ENCODE peak calls at places on chromosome 10, in six cellular contexts. D is GM23338, B is Karpas-422, W is DND-41, X is SK-N-SH, H is neural progenitor cell. V is an unnamed sample.
A peak's percentile ranks its signal among the peaks of the same experiment; 100 is the strongest.

GRCh38 chr10:124149681-124150080 is 56.3 kb upstream of the CHST15 start:
- DNase-seq in D (no peak), W (peak; percentile 90), B (no peak), X (peak; percentile 41), H (peak; percentile 59), V (no peak)

GRCh38 chr10:43338117-43338516 is 33.3 kb upstream of the FXYD4 start:
- DNase-seq in X (peak; percentile 19), W (no peak), D (peak; percentile 54), H (no peak), B (no peak), V (no peak)

GRCh38 chr10:132112611-132113010 is 46.9 kb downstream of the JAKMIP3 start:
- DNase-seq in B (no peak), W (no peak), H (no peak), X (no peak), D (no peak), V (no peak)

GRCh38 chr10:65340340-65340739 is 1585.5 kb upstream of the LRRTM3 start:
- DNase-seq in D (no peak), W (no peak), B (no peak), X (no peak), H (no peak), V (no peak)

GRCh38 chr10:69497611-69498390 is 46.5 kb downstream of the TSPAN15 start:
- DNase-seq in W (no peak), D (no peak), B (no peak), H (no peak), X (no peak), V (no peak)

GRCh38 chr10:114694735-114695134 is 36.7 kb upstream of the ABLIM1 start:
- DNase-seq in W (no peak), D (peak; percentile 87), H (peak; percentile 71), X (peak; percentile 41), B (peak; percentile 85), V (no peak)

GRCh38 chr10:10977231-10977956 is 40.3 kb upstream of the CELF2 start:
- DNase-seq in W (no peak), H (no peak), D (no peak), B (no peak), X (no peak), V (no peak)

GRCh38 chr10:308572-309085 is 173.4 kb downstream of the ZMYND11 start:
- DNase-seq in H (no peak), B (no peak), W (no peak), D (no peak), X (no peak), V (no peak)

GRCh38 chr10:17838080-17838634 is 29.0 kb downstream of the MRC1 start:
- DNase-seq in W (no peak), B (no peak), H (no peak), D (no peak), X (peak; percentile 21), V (no peak)

GRCh38 chr10:24344279-24344678 is 135.3 kb downstream of the KIAA1217 start:
- DNase-seq in D (no peak), B (no peak), W (peak; percentile 34), H (no peak), X (peak; percentile 8), V (peak; percentile 93)

GRCh38 chr10:77490915-77491314 is 146.7 kb downstream of the KCNMA1 start:
- DNase-seq in D (no peak), W (no peak), H (no peak), B (no peak), X (no peak), V (no peak)

GRCh38 chr10:62062752-62063512 is 161.4 kb downstream of the ARID5B start:
- DNase-seq in X (no peak), W (no peak), B (no peak), H (no peak), D (no peak), V (no peak)

GRCh38 chr10:110311357-110311949 is 6.7 kb upstream of the SMNDC1 start:
- DNase-seq in B (peak; percentile 83), X (peak; percentile 64), W (peak; percentile 40), H (peak; percentile 82), D (peak; percentile 87), V (peak; percentile 47)

GRCh38 chr10:65570143-65571010 is 1355.5 kb upstream of the LRRTM3 start:
- DNase-seq in B (no peak), D (peak; percentile 87), W (no peak), X (peak; percentile 51), H (peak; percentile 78), V (peak; percentile 71)

GRCh38 chr10:46546591-46547330 is 9.7 kb downstream of the GPRIN2 start:
- DNase-seq in B (no peak), W (peak; percentile 4), D (no peak), X (no peak), H (no peak), V (no peak)

GRCh38 chr10:34111179-34111578 is 703.9 kb downstream of the PARD3 start:
- DNase-seq in D (no peak), H (no peak), B (no peak), W (no peak), X (no peak), V (no peak)

GRCh38 chr10:3482200-3482993 is 302.6 kb downstream of the KLF6 start:
- DNase-seq in X (no peak), H (peak; percentile 85), D (peak; percentile 50), B (peak; percentile 44), W (peak; percentile 64), V (peak; percentile 72)

GRCh38 chr10:28326516-28327493 is 23.9 kb upstream of the MPP7 start:
- DNase-seq in D (peak; percentile 60), W (no peak), B (no peak), H (no peak), X (no peak), V (no peak)

GRCh38 chr10:87935290-87936141 is 72.1 kb downstream of the PTEN start:
- DNase-seq in W (no peak), B (no peak), X (no peak), H (no peak), D (no peak), V (no peak)

GRCh38 chr10:123583639-123584418 is 82.3 kb upstream of the GPR26 start:
- DNase-seq in W (no peak), B (peak; percentile 45), X (peak; percentile 79), D (peak; percentile 97), H (peak; percentile 92), V (peak; percentile 36)

GRCh38 chr10:76618171-76618570 is 1019.4 kb downstream of the KCNMA1 start:
- DNase-seq in H (no peak), W (no peak), X (no peak), D (no peak), B (no peak), V (no peak)

GRCh38 chr10:76981251-76981650 is 656.4 kb downstream of the KCNMA1 start:
- DNase-seq in H (no peak), D (no peak), B (no peak), W (no peak), X (no peak), V (no peak)

GRCh38 chr10:70459061-70459770 is 17.7 kb upstream of the NODAL start:
- DNase-seq in H (peak; percentile 42), D (peak; percentile 79), X (no peak), B (no peak), W (no peak), V (no peak)

GRCh38 chr10:49414496-49414895 is 18.6 kb upstream of the DRGX start:
- DNase-seq in B (no peak), D (no peak), W (no peak), H (no peak), X (no peak), V (no peak)

GRCh38 chr10:73744690-73744994 is 470 bp downstream of the SEC24C start:
- DNase-seq in H (peak; percentile 85), X (peak; percentile 60), W (peak; percentile 68), D (peak; percentile 85), B (peak; percentile 74), V (peak; percentile 62)

GRCh38 chr10:60611291-60611747 is 167.0 kb upstream of the CDK1 start:
- DNase-seq in W (no peak), X (no peak), D (peak; percentile 39), B (no peak), H (no peak), V (peak; percentile 85)

GRCh38 chr10:130074639-130075038 is 36.0 kb downstream of the C10orf143 start:
- DNase-seq in D (no peak), B (no peak), H (no peak), X (no peak), W (no peak), V (no peak)

GRCh38 chr10:120824864-120825263 is 26.3 kb upstream of the WDR11 start:
- DNase-seq in D (peak; percentile 92), X (peak; percentile 33), H (peak; percentile 81), B (peak; percentile 80), W (peak; percentile 27), V (no peak)

GRCh38 chr10:11434323-11434722 is 177.1 kb downstream of the USP6NL start:
- DNase-seq in H (peak; percentile 47), B (peak; percentile 86), W (no peak), X (peak; percentile 74), D (peak; percentile 74), V (no peak)

GRCh38 chr10:105785721-105786120 is 1144.6 kb downstream of the SORCS3 start:
- DNase-seq in H (no peak), W (no peak), X (no peak), D (no peak), B (no peak), V (no peak)

DNA sequence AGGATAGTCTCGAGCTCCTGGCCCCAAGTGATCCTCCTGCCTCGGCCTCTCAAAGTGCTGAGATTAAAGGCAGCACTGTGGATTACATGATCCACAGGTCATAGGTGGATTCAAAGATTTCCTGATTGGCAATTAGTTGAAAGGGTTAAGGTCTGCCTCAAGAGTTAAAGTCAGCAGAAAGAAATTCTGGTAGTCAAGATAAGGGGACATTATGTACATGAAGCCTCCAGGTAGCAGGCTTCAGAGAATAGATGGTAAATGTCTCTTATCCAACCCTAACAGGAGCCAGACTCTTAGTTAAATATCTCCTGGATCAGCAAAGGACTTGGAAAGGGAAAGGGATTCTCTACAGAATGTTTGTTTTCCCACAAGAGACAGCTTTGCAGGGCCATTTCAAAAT is 93.7 kb downstream of the SKIDA1 start:
- DNase-seq in H (no peak), X (no peak), B (no peak), W (no peak), D (no peak), V (peak; percentile 3)
- H2AFZ ChIP-seq in H (no peak overlapping the region), X (no peak overlapping the region), B (no peak overlapping the region), W (no peak overlapping the region), D (no peak overlapping the region), V (no peak overlapping the region)

GRCh38 chr10:36344816-36345215 is 702.7 kb upstream of the FZD8 start:
- DNase-seq in W (no peak), X (no peak), B (no peak), H (no peak), D (no peak), V (no peak)
- H2AFZ ChIP-seq in W (no peak overlapping the region), X (peak overlapping the region; percentile 23), B (no peak overlapping the region), H (no peak overlapping the region), D (no peak overlapping the region), V (no peak overlapping the region)

GRCh38 chr10:104589871-104590270 is 51.2 kb upstream of the SORCS3 start:
- DNase-seq in X (no peak), W (no peak), D (no peak), H (no peak), B (no peak), V (no peak)
- H2AFZ ChIP-seq in X (peak overlapping the region; percentile 49), W (no peak overlapping the region), D (no peak overlapping the region), H (no peak overlapping the region), B (no peak overlapping the region), V (no peak overlapping the region)

GRCh38 chr10:23141995-23142394 is 46.6 kb downstream of the MSRB2 start:
- DNase-seq in H (no peak), B (no peak), D (no peak), X (no peak), W (no peak), V (no peak)
- H2AFZ ChIP-seq in H (no peak overlapping the region), B (no peak overlapping the region), D (no peak overlapping the region), X (no peak overlapping the region), W (no peak overlapping the region), V (no peak overlapping the region)